ENCODE peak calls at places on chromosomes 12 and 14, in eight cellular contexts. Y is endothelial cell, M is tibial artery, F is IMR-90, A is glutamatergic neuron, Z is AG04450, C is RWPE1, B is dorsolateral prefrontal cortex. X is an unnamed sample.

GRCh38 chr12:92468358-92469020 is 234.3 kb upstream of the PLEKHG7 start:
- DNase-seq in Y (no peak), M (no peak), F (no peak), A (no peak), Z (no peak), C (no peak), B (no peak), X (no peak)

GRCh38 chr12:89556976-89557375 is 31.1 kb upstream of the POC1B start:
- DNase-seq in Y (no peak), M (no peak), F (peak; percentile 23), A (no peak), Z (no peak), C (peak; percentile 14), B (no peak), X (no peak)

GRCh38 chr14:28759658-28760313 is 6.8 kb upstream of the FOXG1 start:
- DNase-seq in Y (no peak), M (no peak), F (no peak), A (no peak), Z (no peak), C (no peak), B (no peak), X (no peak)

GRCh38 chr12:20342111-20342510 is 26.2 kb upstream of the PDE3A start:
- DNase-seq in Y (no peak), M (no peak), F (peak; percentile 38), A (no peak), Z (no peak), C (no peak), B (no peak), X (no peak)

GRCh38 chr12:75827061-75827460 is 204.5 kb downstream of the PHLDA1 start:
- DNase-seq in Y (no peak), M (no peak), F (no peak), A (no peak), Z (no peak), C (no peak), B (no peak), X (no peak)

GRCh38 chr12:94706250-94706661 is 55.9 kb upstream of the TMCC3 start:
- DNase-seq in Y (no peak), M (no peak), F (no peak), A (no peak), Z (no peak), C (no peak), B (no peak), X (no peak)

GRCh38 chr14:64364907-64365306 is 23.2 kb upstream of the MTHFD1 start:
- DNase-seq in Y (no peak), M (no peak), F (peak; percentile 68), A (no peak), Z (no peak), C (no peak), B (no peak), X (no peak)

GRCh38 chr12:7154901-7155470 is 24.8 kb downstream of the CLSTN3 start:
- DNase-seq in Y (no peak), M (no peak), F (no peak), A (no peak), Z (no peak), C (no peak), B (no peak), X (no peak)

GRCh38 chr14:60353410-60353809 is 104.4 kb downstream of the PPM1A start:
- DNase-seq in Y (no peak), M (no peak), F (no peak), A (no peak), Z (no peak), C (no peak), B (no peak), X (no peak)

GRCh38 chr14:100428727-100429126 is 105.6 kb downstream of the SLC25A47 start:
- DNase-seq in Y (no peak), M (no peak), F (peak; percentile 66), A (no peak), Z (no peak), C (no peak), B (no peak), X (no peak)

GRCh38 chr12:88308825-88309224 is 166.7 kb downstream of the TMTC3 start:
- DNase-seq in Y (no peak), M (no peak), F (peak; percentile 95), A (no peak), Z (peak; percentile 61), C (peak; percentile 9), B (no peak), X (no peak)

GRCh38 chr14:21308479-21309237 is 28.8 kb downstream of the RPGRIP1 start:
- DNase-seq in Y (peak; percentile 71), M (peak; percentile 31), F (peak; percentile 23), A (peak; percentile 38), Z (no peak), C (peak; percentile 61), B (no peak), X (peak; percentile 51)

DNA sequence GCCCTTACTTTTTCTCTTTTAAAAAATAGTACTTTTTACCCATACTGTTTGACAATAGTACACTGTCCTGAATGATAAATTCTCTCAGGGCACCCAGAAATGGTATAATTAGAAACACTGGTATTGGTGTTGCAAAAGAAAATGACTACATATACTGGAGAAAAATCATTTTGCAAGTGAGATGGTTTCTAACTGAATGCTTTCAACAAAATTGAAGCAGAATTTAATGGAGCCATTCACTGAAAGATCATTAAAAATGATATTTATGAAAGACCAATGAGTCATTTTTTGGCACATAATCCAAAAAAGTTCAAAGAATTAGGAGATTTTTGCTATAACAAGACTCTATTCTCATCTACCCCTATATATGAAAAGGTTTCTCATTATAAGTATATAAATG is 68.8 kb downstream of the TMTC1 start:
- DNase-seq in Y (no peak), M (no peak), F (no peak), A (no peak), Z (no peak), C (no peak), B (no peak), X (no peak)
- TF ChIP-seq CTCF in Y (no peak), M (no peak), F (no peak), A (no peak), Z (no peak), C (no peak), B (no peak), X (no peak)

GRCh38 chr14:71687115-71687836 is 245.0 kb upstream of the RGS6 start:
- DNase-seq in Y (no peak), M (no peak), F (peak; percentile 46), A (no peak), Z (no peak), C (no peak), B (no peak), X (no peak)

GRCh38 chr14:71688576-71688975 is 243.7 kb upstream of the RGS6 start:
- DNase-seq in Y (no peak), M (no peak), F (peak; percentile 27), A (no peak), Z (no peak), C (peak; percentile 34), B (no peak), X (no peak)

GRCh38 chr14:71690478-71690877 is 241.8 kb upstream of the RGS6 start:
- DNase-seq in Y (no peak), M (no peak), F (no peak), A (no peak), Z (no peak), C (no peak), B (no peak), X (no peak)

GRCh38 chr14:71684323-71684722 is 247.9 kb upstream of the RGS6 start:
- DNase-seq in Y (no peak), M (no peak), F (no peak), A (no peak), Z (no peak), C (no peak), B (no peak), X (no peak)

DNA sequence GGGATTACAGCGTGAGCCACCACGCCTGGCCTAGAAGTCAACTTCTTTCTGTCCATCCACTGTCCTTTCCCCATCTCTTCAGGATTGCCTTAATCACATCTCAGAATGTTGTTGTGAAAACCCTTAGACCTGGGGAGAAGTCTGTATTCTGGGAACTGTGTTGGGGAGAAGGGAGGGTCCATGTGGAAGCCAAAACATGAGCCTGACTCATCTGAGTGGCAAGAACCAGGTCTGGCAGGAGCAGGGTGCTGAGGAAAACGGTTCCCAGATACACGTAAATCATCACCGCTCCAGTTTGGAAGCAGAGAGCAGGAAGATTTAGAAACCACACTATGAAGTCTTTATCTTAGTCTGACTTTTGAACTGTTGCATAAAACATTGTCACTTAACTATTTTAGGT is 245.6 kb upstream of the RGS6 start:
- DNase-seq in Y (no peak), M (peak; percentile 82), F (peak; percentile 36), A (no peak), Z (no peak), C (no peak), B (no peak), X (no peak)
- TF ChIP-seq CTCF in Y (no peak), M (no peak), F (no peak), A (no peak), Z (no peak), C (no peak), B (no peak), X (no peak)

GRCh38 chr12:79168687-79169086 is 304.1 kb downstream of the SYT1 start:
- DNase-seq in Y (no peak), M (no peak), F (no peak), A (no peak), Z (no peak), C (no peak), B (no peak), X (no peak)

DNA sequence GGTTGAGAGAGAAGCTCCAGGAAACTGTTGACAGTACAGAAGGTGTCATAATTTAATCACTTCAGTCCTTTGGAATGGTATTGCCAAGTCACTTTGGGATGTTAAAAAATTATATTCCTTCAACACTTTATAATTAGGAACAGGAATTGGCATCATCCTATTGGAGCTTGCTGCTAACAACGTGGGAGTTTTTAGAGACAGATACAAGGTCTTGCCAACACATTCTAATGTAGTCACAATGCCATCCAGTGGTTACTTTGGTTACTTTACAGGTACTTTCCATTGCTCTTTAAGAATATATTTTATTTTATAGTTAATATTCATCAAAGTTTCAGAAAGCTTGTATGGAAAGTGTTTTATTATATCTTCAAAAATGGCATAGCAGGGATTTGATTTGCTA is 310.1 kb downstream of the SYT1 start:
- DNase-seq in Y (no peak), M (no peak), F (peak; percentile 77), A (no peak), Z (no peak), C (peak; percentile 20), B (no peak), X (no peak)
- TF ChIP-seq CTCF in Y (no peak), M (no peak), F (peak; percentile 61), A (no peak), Z (peak; percentile 46), C (peak; percentile 27), B (no peak), X (no peak)

GRCh38 chr14:30267141-30267540 is 291.8 kb upstream of the G2E3 start:
- DNase-seq in Y (no peak), M (no peak), F (peak; percentile 68), A (no peak), Z (no peak), C (no peak), B (no peak), X (no peak)

GRCh38 chr14:30270200-30271161 is 288.5 kb upstream of the G2E3 start:
- DNase-seq in Y (peak; percentile 88), M (peak; percentile 81), F (peak; percentile 81), A (peak; percentile 91), Z (peak; percentile 61), C (peak; percentile 64), B (peak; percentile 72), X (peak; percentile 33)

GRCh38 chr14:30264161-30264560 is 294.8 kb upstream of the G2E3 start:
- DNase-seq in Y (no peak), M (no peak), F (no peak), A (no peak), Z (no peak), C (no peak), B (no peak), X (no peak)

GRCh38 chr14:30260772-30261607 is 298.0 kb upstream of the G2E3 start:
- DNase-seq in Y (no peak), M (no peak), F (no peak), A (no peak), Z (no peak), C (no peak), B (no peak), X (no peak)

GRCh38 chr14:30266290-30266689 is 292.7 kb upstream of the G2E3 start:
- DNase-seq in Y (no peak), M (no peak), F (no peak), A (no peak), Z (no peak), C (no peak), B (no peak), X (no peak)
- TF ChIP-seq CTCF in Y (no peak), M (no peak), F (no peak), A (no peak), Z (no peak), C (no peak), B (no peak), X (no peak)

X was measured in activated B cell treated with CpG ODN at 0.5 μM for 24 hours.